ENCODE peak calls at places on chromosomes 12 and 14, in nine cellular contexts. I, K, P, G, Q, L, Z, V and S are unnamed samples.

GRCh38 chr14:101733211-101733610 is 28.3 kb upstream of the PPP2R5C start:
- DNase-seq in I (no peak), K (no peak), P (peak), G (no peak), Q (no peak), L (peak), Z (peak), V (peak), S (no peak)

GRCh38 chr12:103571286-103571685 is 15.8 kb upstream of the STAB2 start:
- DNase-seq in I (no peak), K (no peak), P (no peak), G (no peak), Q (peak), L (no peak), Z (no peak), V (peak), S (no peak)

GRCh38 chr14:65321370-65321875 is 91.1 kb upstream of the FUT8 start:
- DNase-seq in I (no peak), K (no peak), P (no peak), G (no peak), Q (no peak), L (peak), Z (no peak), V (peak), S (no peak)

GRCh38 chr14:62501021-62501750 is 544.1 kb downstream of the KCNH5 start:
- DNase-seq in I (no peak), K (no peak), P (no peak), G (no peak), Q (no peak), L (no peak), Z (no peak), V (no peak), S (no peak)

GRCh38 chr12:111220363-111220762 is 148.5 kb downstream of the PHETA1 start:
- DNase-seq in I (no peak), K (no peak), P (no peak), G (no peak), Q (no peak), L (no peak), Z (no peak), V (no peak), S (no peak)

GRCh38 chr12:12872139-12872933 is 19.0 kb upstream of the GPRC5A start:
- DNase-seq in I (no peak), K (no peak), P (no peak), G (no peak), Q (peak), L (no peak), Z (peak), V (no peak), S (peak)

GRCh38 chr12:26251600-26251999 is 56.2 kb downstream of the SSPN start:
- DNase-seq in I (no peak), K (no peak), P (no peak), G (no peak), Q (no peak), L (no peak), Z (no peak), V (no peak), S (no peak)

GRCh38 chr14:92993302-92993701 is 70.4 kb downstream of the CHGA start:
- DNase-seq in I (no peak), K (no peak), P (no peak), G (no peak), Q (no peak), L (peak), Z (no peak), V (no peak), S (no peak)

GRCh38 chr14:76331328-76332011 is 44.5 kb upstream of the ESRRB start:
- DNase-seq in I (no peak), K (no peak), P (no peak), G (no peak), Q (no peak), L (no peak), Z (no peak), V (no peak), S (no peak)

GRCh38 chr12:57319678-57320469 is 68.9 kb upstream of the STAC3 start:
- DNase-seq in I (no peak), K (no peak), P (no peak), G (no peak), Q (no peak), L (no peak), Z (no peak), V (no peak), S (no peak)

GRCh38 chr14:90330203-90331196 is 1.2 kb downstream of the NRDE2 start:
- DNase-seq in I (no peak), K (no peak), P (no peak), G (no peak), Q (no peak), L (no peak), Z (no peak), V (no peak), S (no peak)

GRCh38 chr12:56413392-56413791 is 35.8 kb downstream of the TIMELESS start:
- DNase-seq in I (no peak), K (no peak), P (no peak), G (no peak), Q (no peak), L (no peak), Z (no peak), V (peak), S (no peak)

GRCh38 chr14:50736932-50737419 is 68.9 kb upstream of the SAV1 start:
- DNase-seq in I (no peak), K (no peak), P (no peak), G (peak), Q (no peak), L (no peak), Z (no peak), V (no peak), S (no peak)

GRCh38 chr12:12874014-12874413 is 17.3 kb upstream of the GPRC5A start:
- DNase-seq in I (no peak), K (no peak), P (no peak), G (no peak), Q (no peak), L (peak), Z (no peak), V (no peak), S (no peak)

GRCh38 chr14:55373784-55374725 is 37.6 kb downstream of the ATG14 start:
- DNase-seq in I (no peak), K (peak), P (no peak), G (no peak), Q (peak), L (peak), Z (no peak), V (no peak), S (no peak)